ENCODE peak calls at places on chromosome 15, in seven cellular contexts. W is choroid plexus epithelial cell, P is progenitor cell of endocrine pancreas, H is psoas muscle, T is fibroblast of villous mesenchyme, K is fibroblast of lung, Y is foreskin fibroblast. N is an unnamed sample.

GRCh38 chr15:98906712-98907083 is 100.9 kb downstream of the PGPEP1L start:
- DNase-seq in K (peak; percentile 75), P (no peak), H (peak; percentile 32), Y (no peak), W (peak; percentile 68), T (no peak), N (no peak)

GRCh38 chr15:101031203-101031602 is 112.0 kb downstream of the LRRK1 start:
- DNase-seq in P (no peak), K (peak; percentile 35), T (peak; percentile 48), W (peak; percentile 72), Y (peak; percentile 53), H (no peak), N (no peak)

GRCh38 chr15:39400821-39401550 is 179.9 kb upstream of the THBS1 start:
- DNase-seq in T (peak; percentile 69), P (no peak), H (no peak), W (peak; percentile 47), K (peak; percentile 96), Y (no peak), N (no peak)

GRCh38 chr15:40439461-40440299 is 1.1 kb upstream of the BAHD1 start:
- DNase-seq in K (peak; percentile 50), T (no peak), H (peak; percentile 42), W (peak; percentile 34), Y (peak; percentile 61), P (no peak), N (no peak)

GRCh38 chr15:45200799-45201556 is 13.2 kb upstream of the SHF start:
- DNase-seq in W (peak; percentile 87), K (peak; percentile 76), T (peak; percentile 75), Y (peak; percentile 91), H (peak; percentile 81), P (peak; percentile 45), N (peak; percentile 50)

GRCh38 chr15:100263031-100263430 is 78.7 kb downstream of the ADAMTS17 start:
- DNase-seq in Y (no peak), T (no peak), K (no peak), H (no peak), W (no peak), P (no peak), N (no peak)

GRCh38 chr15:58235961-58236360 is 97.8 kb downstream of the AQP9 start:
- DNase-seq in P (no peak), Y (peak; percentile 24), W (no peak), K (no peak), T (no peak), H (no peak), N (no peak)

GRCh38 chr15:101617390-101617965 is 34.7 kb downstream of the TM2D3 start:
- DNase-seq in Y (no peak), W (peak; percentile 37), T (peak; percentile 46), K (no peak), H (no peak), P (no peak), N (no peak)

GRCh38 chr15:70238917-70239316 is 141.2 kb upstream of the TLE3 start:
- DNase-seq in P (no peak), H (no peak), Y (no peak), T (no peak), W (no peak), K (no peak), N (no peak)

GRCh38 chr15:22240951-22241350 is 160.6 kb downstream of the OR4M2 start:
- DNase-seq in T (no peak), Y (no peak), P (no peak), W (no peak), K (no peak), H (no peak), N (no peak)

GRCh38 chr15:74311734-74312444 is 55.6 kb downstream of the CYP11A1 start:
- DNase-seq in P (no peak), K (no peak), Y (peak; percentile 56), W (peak; percentile 36), T (peak; percentile 30), H (no peak), N (no peak)

GRCh38 chr15:59406446-59406845 is 31.5 kb upstream of the FAM81A start:
- DNase-seq in W (no peak), T (no peak), Y (no peak), P (no peak), K (no peak), H (no peak), N (no peak)

GRCh38 chr15:81270781-81271491 is 53.0 kb downstream of the STARD5 start:
- DNase-seq in K (peak; percentile 61), H (no peak), P (no peak), W (no peak), Y (peak; percentile 36), T (peak; percentile 8), N (peak; percentile 18)

GRCh38 chr15:80957976-80958375 is 31.6 kb downstream of the MESD start:
- DNase-seq in W (no peak), P (no peak), T (no peak), H (no peak), Y (no peak), K (peak; percentile 80), N (no peak)

GRCh38 chr15:78616506-78616905 is 4.3 kb downstream of the CHRNA3 start:
- DNase-seq in K (no peak), W (no peak), T (no peak), Y (no peak), H (no peak), P (peak; percentile 3), N (no peak)

GRCh38 chr15:31207246-31207645 is 105.7 kb upstream of the TRPM1 start:
- DNase-seq in W (no peak), H (no peak), P (no peak), Y (no peak), T (no peak), K (no peak), N (no peak)

GRCh38 chr15:65303687-65304392 is 637 bp upstream of the RNU5B-1 start:
- DNase-seq in P (no peak), W (peak; percentile 71), Y (peak; percentile 77), H (peak; percentile 68), T (peak; percentile 52), K (peak; percentile 60), N (no peak)

GRCh38 chr15:79373728-79374127 is 58.4 kb upstream of the MINAR1 start:
- DNase-seq in W (no peak), Y (no peak), T (no peak), H (no peak), P (no peak), K (no peak), N (no peak)

GRCh38 chr15:89129123-89129815 is 41.0 kb downstream of the ABHD2 start:
- DNase-seq in H (no peak), Y (peak; percentile 55), T (peak; percentile 50), K (peak; percentile 23), W (peak; percentile 52), P (no peak), N (no peak)

GRCh38 chr15:70799667-70800450 is 36.5 kb upstream of the UACA start:
- DNase-seq in Y (peak; percentile 97), H (no peak), P (no peak), T (peak; percentile 99), K (peak; percentile 99), W (peak; percentile 99), N (peak; percentile 96)

GRCh38 chr15:97904196-97904572 is 56.3 kb upstream of the ARRDC4 start:
- DNase-seq in H (peak; percentile 74), W (peak; percentile 76), K (peak; percentile 54), P (peak; percentile 69), T (peak; percentile 68), Y (peak; percentile 82), N (peak; percentile 3)

GRCh38 chr15:70835415-70835814 is 18.5 kb downstream of the LARP6 start:
- DNase-seq in W (no peak), Y (no peak), T (no peak), K (no peak), P (no peak), H (peak; percentile 85), N (no peak)

GRCh38 chr15:98682992-98683701 is 34.8 kb downstream of the IGF1R start:
- DNase-seq in Y (peak; percentile 44), T (peak; percentile 88), K (no peak), P (no peak), W (no peak), H (no peak), N (no peak)

DNA sequence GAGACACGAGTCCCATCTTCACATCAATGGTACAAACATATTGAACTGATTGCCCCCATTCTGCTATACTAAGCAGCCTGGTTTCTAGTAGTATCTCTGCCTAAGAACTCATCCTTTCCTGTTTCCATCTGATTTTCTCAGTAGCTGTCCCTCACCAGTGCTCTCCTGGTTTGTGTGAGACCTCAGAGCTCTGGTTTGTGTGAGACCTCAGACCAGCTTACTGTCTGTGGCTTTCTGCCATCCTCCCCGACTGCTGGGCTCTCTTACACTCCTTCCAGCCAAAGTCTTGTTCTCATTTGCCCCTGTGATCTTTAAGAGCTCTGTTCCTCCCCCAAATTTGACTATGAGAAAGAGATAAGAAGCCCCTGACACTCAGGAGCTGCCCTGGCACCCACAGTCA is 41.1 kb upstream of the NEDD4 start:
- DNase-seq in K (no peak), T (no peak), Y (no peak), W (no peak), P (no peak), H (no peak), N (no peak)
- TF ChIP-seq CTCF in K (no peak), T (no peak), Y (no peak), W (no peak), P (no peak), H (no peak), N (no peak)

GRCh38 chr15:25693321-25694237 is 169.5 kb downstream of the ATP10A start:
- DNase-seq in Y (peak; percentile 65), H (no peak), K (peak; percentile 23), W (no peak), P (peak; percentile 29), T (no peak), N (no peak)
- TF ChIP-seq CTCF in Y (peak; percentile 85), H (peak; percentile 55), K (peak; percentile 76), W (peak; percentile 46), P (peak; percentile 65), T (peak; percentile 16), N (peak; percentile 79)

GRCh38 chr15:51754267-51754666 is 2.9 kb downstream of the TMOD2 start:
- DNase-seq in T (no peak), P (no peak), H (no peak), W (no peak), Y (no peak), K (no peak), N (no peak)

GRCh38 chr15:51750942-51751686 is at the start of gene TMOD2:
- DNase-seq in T (peak; percentile 25), H (peak; percentile 44), W (peak; percentile 37), K (peak; percentile 43), Y (peak; percentile 77), P (peak; percentile 30), N (no peak)

GRCh38 chr15:51751687-51752683 is 588 bp downstream of the TMOD2 start:
- DNase-seq in H (peak; percentile 29), K (peak; percentile 55), P (peak; percentile 23), W (peak; percentile 40), Y (peak; percentile 68), T (no peak), N (no peak)

GRCh38 chr15:51750186-51750585 is 1.2 kb upstream of the TMOD2 start:
- DNase-seq in W (no peak), P (no peak), T (no peak), K (no peak), Y (no peak), H (no peak), N (no peak)

GRCh38 chr15:51752918-51753317 is 1.5 kb downstream of the TMOD2 start:
- DNase-seq in H (no peak), Y (no peak), T (no peak), W (no peak), P (no peak), K (no peak), N (no peak)
- TF ChIP-seq CTCF in H (no peak), Y (no peak), T (no peak), W (no peak), P (no peak), K (no peak), N (no peak)

DNA sequence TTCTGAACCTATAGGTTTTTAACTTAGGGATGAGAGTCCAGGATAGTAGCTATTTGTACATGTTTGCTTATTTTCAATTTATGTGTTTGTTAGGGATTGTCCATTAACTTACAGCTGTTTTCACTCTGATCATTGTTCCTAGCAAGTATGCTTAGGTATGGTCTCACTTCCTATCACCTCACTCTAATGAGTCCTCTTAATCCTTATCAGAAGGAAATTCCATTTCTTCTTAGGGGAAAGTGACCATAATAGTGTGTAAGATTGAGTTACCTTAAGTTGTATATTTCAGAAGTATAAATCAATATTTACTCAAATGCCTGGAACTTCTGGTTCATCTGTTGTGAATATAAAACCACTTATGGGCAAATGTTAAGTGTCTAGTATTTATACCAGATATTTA is 53.0 kb downstream of the PIAS1 start:
- DNase-seq in H (no peak), W (no peak), K (peak; percentile 3), P (no peak), Y (no peak), T (no peak), N (no peak)
- TF ChIP-seq CTCF in H (no peak), W (no peak), K (no peak), P (no peak), Y (no peak), T (no peak), N (no peak)